ENCODE peak calls at places on chromosomes 1 and 21, in ten cellular contexts. I is fibroblast of lung; M is occipital lobe; G is GM04503; H is HFFc6; B is T-helper 1 cell; R is osteocyte; W is CD4-positive, alpha-beta T cell; T is activated CD8-positive, alpha-beta memory T cell treated with anti-CD3 and anti-CD28 coated beads, Interleukin-2, amount 10 ng/mL, durations not matched to agents 7 days and 5 days; Q is kidney tubule cell. Y is an unnamed sample.

GRCh38 chr1:34549199-34549598 is 205.6 kb upstream of the GJB5 start:
- DNase-seq in M (no peak), R (no peak), Q (peak), I (no peak), T (no peak), H (no peak), W (no peak), B (no peak), G (no peak), Y (no peak)

GRCh38 chr1:25806418-25806817 is 6.4 kb downstream of the SELENON start:
- DNase-seq in G (no peak), M (peak), B (no peak), T (no peak), I (peak), W (no peak), R (no peak), H (no peak), Q (no peak), Y (peak)

GRCh38 chr1:222038971-222039370 is 297.1 kb upstream of the DUSP10 start:
- DNase-seq in Q (no peak), B (no peak), R (no peak), H (no peak), W (no peak), T (no peak), G (no peak), M (no peak), I (no peak), Y (no peak)

GRCh38 chr1:207645632-207646081 is 724 bp downstream of the CR1L start:
- DNase-seq in H (no peak), T (no peak), I (no peak), B (no peak), G (no peak), W (no peak), Q (no peak), M (no peak), R (no peak), Y (no peak)

GRCh38 chr21:15841856-15842564 is 112.2 kb downstream of the USP25 start:
- DNase-seq in B (no peak), R (no peak), M (no peak), H (peak), I (peak), G (no peak), T (no peak), Q (peak), W (no peak), Y (peak)

GRCh38 chr1:163535807-163536206 is 214.1 kb downstream of the NUF2 start:
- DNase-seq in R (no peak), B (no peak), T (no peak), W (no peak), H (peak), I (peak), G (peak), M (no peak), Q (peak), Y (peak)

GRCh38 chr1:168907781-168908180 is 178.8 kb upstream of the DPT start:
- DNase-seq in H (no peak), W (no peak), R (no peak), G (no peak), T (no peak), M (no peak), I (no peak), B (no peak), Q (no peak), Y (no peak)

GRCh38 chr1:63318255-63319068 is 3.9 kb upstream of the FOXD3 start:
- DNase-seq in W (no peak), M (no peak), R (no peak), Q (no peak), B (no peak), G (no peak), H (no peak), T (no peak), I (peak), Y (no peak)

GRCh38 chr1:90412563-90412962 is 304.5 kb downstream of the BARHL2 start:
- DNase-seq in R (no peak), W (no peak), G (no peak), M (no peak), H (no peak), I (no peak), Q (no peak), B (no peak), T (no peak), Y (no peak)

GRCh38 chr1:57327331-57327730 is 96.5 kb downstream of the DAB1 start:
- DNase-seq in R (no peak), B (no peak), G (no peak), H (no peak), T (no peak), Q (no peak), W (no peak), I (no peak), M (no peak), Y (no peak)

GRCh38 chr1:227943354-227943753 is 4.4 kb downstream of the WNT9A start:
- DNase-seq in H (no peak), B (no peak), M (no peak), G (no peak), R (no peak), Q (no peak), I (no peak), T (peak), W (no peak), Y (no peak)

GRCh38 chr1:161227196-161227871 is 1.5 kb downstream of the TOMM40L start:
- DNase-seq in H (peak), T (peak), B (peak), Q (peak), R (peak), G (no peak), W (peak), I (peak), M (peak), Y (peak)

GRCh38 chr1:28176492-28177470 is at the start of gene PTAFR:
- DNase-seq in W (no peak), R (no peak), B (no peak), G (no peak), M (no peak), Q (no peak), T (no peak), H (no peak), I (no peak), Y (no peak)

GRCh38 chr1:41977329-41977728 is 58.6 kb upstream of the HIVEP3 start:
- DNase-seq in W (no peak), M (no peak), H (no peak), B (no peak), G (no peak), I (no peak), Q (peak), R (peak), T (no peak), Y (no peak)

GRCh38 chr1:187509091-187509490 is 680.3 kb downstream of the PLA2G4A start:
- DNase-seq in M (no peak), I (peak), G (no peak), B (no peak), T (no peak), Q (no peak), H (no peak), R (no peak), W (no peak), Y (no peak)

GRCh38 chr21:20004353-20004752 is 993.9 kb upstream of the NCAM2 start:
- DNase-seq in H (no peak), I (no peak), B (no peak), W (no peak), T (no peak), M (no peak), R (no peak), Q (no peak), G (no peak), Y (no peak)